ENCODE peak calls at places on chromosome 21, in five cellular contexts. G is cardiac muscle cell, P is left ventricle myocardium inferior, S is pancreas, Q is endodermal cell. O is an unnamed sample. For H3K9me3, the result is how much of the 10 kb centered on the place peaks cover.

GRCh38 chr21:37128069-37128468 is 55.0 kb downstream of the TTC3 start:
- DNase-seq in G (no peak), P (no peak), S (no peak), Q (no peak), O (no peak)

GRCh38 chr21:21230672-21231071 is 232.5 kb downstream of the NCAM2 start:
- DNase-seq in G (peak), P (no peak), S (no peak), Q (no peak), O (no peak)

GRCh38 chr21:15558884-15559283 is 170.9 kb upstream of the USP25 start:
- DNase-seq in G (no peak), P (no peak), S (no peak), Q (no peak), O (no peak)

GRCh38 chr21:39182484-39183271 is 573 bp downstream of the PSMG1 start:
- DNase-seq in G (peak), P (no peak), S (no peak), Q (no peak), O (no peak)

GRCh38 chr21:42991992-42992740 is 17.8 kb downstream of the PKNOX1 start:
- DNase-seq in G (peak), P (peak), S (no peak), Q (peak), O (no peak)

GRCh38 chr21:37225440-37225839 is 41.7 kb downstream of the VPS26C start:
- DNase-seq in G (no peak), P (no peak), S (no peak), Q (no peak), O (no peak)

GRCh38 chr21:38839683-38840286 is 34.1 kb downstream of the ETS2 start:
- DNase-seq in G (peak), P (no peak), S (no peak), Q (no peak), O (no peak)

GRCh38 chr21:29416268-29416667 is 117.5 kb downstream of the BACH1 start:
- DNase-seq in G (no peak), P (no peak), S (no peak), Q (no peak), O (no peak)

GRCh38 chr21:15051652-15052554 is 12.9 kb downstream of the NRIP1 start:
- DNase-seq in G (peak), P (no peak), S (no peak), Q (no peak), O (no peak)

GRCh38 chr21:35995522-35996088 is 64.7 kb downstream of the SETD4 start:
- DNase-seq in G (no peak), P (no peak), S (no peak), Q (no peak), O (no peak)

GRCh38 chr21:17371470-17371869 is 141.4 kb upstream of the CXADR start:
- DNase-seq in G (peak), P (no peak), S (no peak), Q (no peak), O (no peak)

GRCh38 chr21:42666023-42666747 is 12.8 kb downstream of the PDE9A start:
- DNase-seq in G (no peak), P (no peak), S (no peak), Q (peak), O (no peak)

GRCh38 chr21:42376338-42376982 is 10.1 kb upstream of the TFF1 start:
- DNase-seq in G (no peak), P (no peak), S (peak), Q (peak), O (no peak)

GRCh38 chr21:10272216-10272615 is 249.2 kb upstream of the TPTE start:
- DNase-seq in G (no peak), P (no peak), S (peak), Q (peak), O (peak)

GRCh38 chr21:42973991-42974831 is at the start of gene PKNOX1:
- DNase-seq in G (peak), P (peak), S (peak), Q (peak), O (peak)

GRCh38 chr21:43278766-43279577 is 110.2 kb downstream of the CRYAA start:
- DNase-seq in G (no peak), P (peak), S (no peak), Q (no peak), O (no peak)

GRCh38 chr21:45236481-45236880 is 51.2 kb downstream of the POFUT2 start:
- DNase-seq in G (no peak), P (no peak), S (no peak), Q (no peak), O (no peak)

GRCh38 chr21:36729301-36729970 is 30.5 kb downstream of the SIM2 start:
- DNase-seq in G (no peak), P (no peak), S (no peak), Q (peak), O (no peak)

GRCh38 chr21:29279531-29279930 is 19.2 kb upstream of the BACH1 start:
- DNase-seq in G (no peak), P (no peak), S (no peak), Q (no peak), O (no peak)

GRCh38 chr21:38303300-38303699 is 46.5 kb downstream of the KCNJ15 start:
- DNase-seq in G (peak), P (no peak), S (no peak), Q (no peak), O (peak)

GRCh38 chr21:36860736-36861594 is 105.5 kb downstream of the HLCS start:
- DNase-seq in G (peak), P (no peak), S (no peak), Q (no peak), O (no peak)

GRCh38 chr21:42640486-42640885 is 12.9 kb upstream of the PDE9A start:
- DNase-seq in G (no peak), P (no peak), S (peak), Q (no peak), O (no peak)

GRCh38 chr21:42439284-42440186 is 35.8 kb downstream of the UBASH3A start:
- DNase-seq in G (no peak), P (no peak), S (no peak), Q (no peak), O (no peak)

GRCh38 chr21:36388835-36389234 is 3.6 kb downstream of the CHAF1B start:
- DNase-seq in G (peak), P (no peak), S (peak), Q (peak), O (no peak)

GRCh38 chr21:16579538-16579937 is 849.8 kb downstream of the USP25 start:
- DNase-seq in G (peak), P (no peak), S (no peak), Q (no peak), O (no peak)

GRCh38 chr21:37971390-37971789 is 55.1 kb upstream of the KCNJ6 start:
- DNase-seq in G (no peak), P (no peak), S (no peak), Q (no peak), O (no peak)

GRCh38 chr21:17679002-17679600 is 66.4 kb upstream of the BTG3 start:
- DNase-seq in G (peak), P (no peak), S (no peak), Q (no peak), O (no peak)

GRCh38 chr21:36710729-36711048 is 11.8 kb downstream of the SIM2 start:
- DNase-seq in G (peak), P (no peak), S (no peak), Q (peak), O (no peak)

GRCh38 chr21:29453511-29453910 is 154.8 kb downstream of the BACH1 start:
- DNase-seq in G (no peak), P (no peak), S (no peak), Q (no peak), O (no peak)

GRCh38 chr21:15966216-15966615 is 236.4 kb downstream of the USP25 start:
- DNase-seq in G (peak), P (no peak), S (no peak), Q (no peak), O (no peak)

GRCh38 chr21:35134299-35134698 is 85.2 kb upstream of the RUNX1 start:
- DNase-seq in G (no peak), P (no peak), S (no peak), Q (no peak), O (no peak)

GRCh38 chr21:45325206-45326168 is 37.8 kb upstream of the POFUT2 start:
- DNase-seq in G (no peak), P (peak), S (no peak), Q (peak), O (no peak)

GRCh38 chr21:19999369-20000272 is 998.6 kb upstream of the NCAM2 start:
- DNase-seq in G (no peak), P (no peak), S (no peak), Q (no peak), O (no peak)

GRCh38 chr21:16570856-16571255 is 841.1 kb downstream of the USP25 start:
- DNase-seq in G (no peak), P (no peak), S (no peak), Q (no peak), O (no peak)

GRCh38 chr21:14685568-14685967 is 139.5 kb upstream of the SAMSN1 start:
- DNase-seq in G (no peak), P (no peak), S (no peak), Q (no peak), O (no peak)

GRCh38 chr21:42601656-42602055 is 51.8 kb upstream of the PDE9A start:
- DNase-seq in G (no peak), P (no peak), S (no peak), Q (no peak), O (no peak)

DNA sequence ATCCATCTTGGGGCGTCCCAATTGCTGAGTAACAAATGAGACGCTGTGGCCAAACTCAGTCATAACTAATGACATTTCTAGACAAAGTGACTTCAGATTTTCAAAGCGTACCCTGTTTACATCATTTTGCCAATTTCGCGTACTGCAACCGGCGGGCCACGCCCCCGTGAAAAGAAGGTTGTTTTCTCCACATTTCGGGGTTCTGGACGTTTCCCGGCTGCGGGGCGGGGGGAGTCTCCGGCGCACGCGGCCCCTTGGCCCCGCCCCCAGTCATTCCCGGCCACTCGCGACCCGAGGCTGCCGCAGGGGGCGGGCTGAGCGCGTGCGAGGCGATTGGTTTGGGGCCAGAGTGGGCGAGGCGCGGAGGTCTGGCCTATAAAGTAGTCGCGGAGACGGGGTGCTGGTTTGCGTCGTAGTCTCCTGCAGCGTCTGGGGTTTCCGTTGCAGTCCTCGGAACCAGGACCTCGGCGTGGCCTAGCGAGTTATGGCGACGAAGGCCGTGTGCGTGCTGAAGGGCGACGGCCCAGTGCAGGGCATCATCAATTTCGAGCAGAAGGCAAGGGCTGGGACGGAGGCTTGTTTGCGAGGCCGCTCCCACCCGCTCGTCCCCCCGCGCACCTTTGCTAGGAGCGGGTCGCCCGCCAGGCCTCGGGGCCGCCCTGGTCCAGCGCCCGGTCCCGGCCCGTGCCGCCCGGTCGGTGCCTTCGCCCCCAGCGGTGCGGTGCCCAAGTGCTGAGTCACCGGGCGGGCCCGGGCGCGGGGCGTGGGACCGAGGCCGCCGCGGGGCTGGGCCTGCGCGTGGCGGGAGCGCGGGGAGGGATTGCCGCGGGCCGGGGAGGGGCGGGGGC is at the start of gene SOD1:
- DNase-seq in G (peak), P (peak), S (peak), Q (peak), O (peak)
- TF ChIP-seq CTCF in G (no peak), P (peak), S (no peak), Q (peak), O (no peak)

DNA sequence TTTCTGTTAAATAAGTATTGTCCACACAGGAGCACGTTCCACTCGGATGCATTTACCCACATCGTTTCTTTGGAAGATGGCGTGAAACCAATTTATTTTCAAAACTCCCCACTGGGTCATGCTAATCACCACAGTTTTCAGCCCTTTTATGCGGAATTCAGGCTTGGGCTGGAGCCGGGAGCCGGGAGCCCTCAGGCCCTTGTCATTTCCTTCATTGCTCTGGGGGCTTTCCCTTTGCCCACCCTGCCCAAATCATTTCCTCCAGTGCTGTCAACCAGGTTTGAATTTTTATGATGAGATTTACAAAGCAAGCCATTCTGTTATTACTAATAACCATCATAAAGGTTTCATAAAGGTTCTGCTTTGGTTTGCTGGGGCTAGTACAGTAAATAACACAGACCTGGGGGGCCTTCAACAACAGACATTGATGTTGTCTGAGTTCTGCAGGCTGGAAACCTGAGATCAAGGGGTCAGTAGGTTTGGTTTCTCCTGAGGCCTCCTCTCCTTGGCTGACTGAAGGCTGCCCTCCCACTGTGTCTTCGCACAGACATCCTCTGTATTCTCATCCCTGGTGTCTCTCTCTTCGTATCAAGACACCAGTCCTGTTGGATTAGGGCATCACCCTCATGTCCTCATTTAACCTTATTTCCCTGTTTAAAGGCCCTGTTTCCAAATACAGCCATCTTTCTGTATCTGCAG is 37.1 kb downstream of the HUNK start:
- DNase-seq in G (no peak), P (no peak), S (peak), Q (no peak), O (no peak)
- H3K4me3 ChIP-seq in G (no peak), P (no peak), S (no peak), Q (no peak), O (no peak)

DNA sequence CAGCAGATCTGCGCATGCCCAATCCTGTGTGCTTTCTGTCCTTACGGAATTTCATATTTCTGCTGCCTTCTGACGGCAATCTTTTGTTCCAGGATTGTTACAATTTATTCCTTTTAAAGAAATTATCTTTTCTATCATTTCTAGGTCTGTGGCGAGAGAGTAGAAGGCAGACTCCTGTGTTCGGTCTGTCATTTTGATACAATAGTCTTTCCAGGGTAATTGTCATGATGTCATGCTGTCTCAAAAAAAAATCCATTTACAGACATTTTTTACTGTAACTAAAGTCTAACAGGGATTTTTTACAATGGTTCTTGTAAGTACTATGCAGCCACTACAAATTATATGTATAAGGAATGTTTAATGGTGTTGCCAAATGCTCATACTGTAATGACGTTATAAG is 9.0 kb upstream of the KRTAP7-1 start:
- DNase-seq in G (no peak), P (no peak), S (no peak), Q (no peak), O (no peak)
- H3K9me3 ChIP-seq in G (under half), P (under half), S (under half), Q (under half), O (under half)

DNA sequence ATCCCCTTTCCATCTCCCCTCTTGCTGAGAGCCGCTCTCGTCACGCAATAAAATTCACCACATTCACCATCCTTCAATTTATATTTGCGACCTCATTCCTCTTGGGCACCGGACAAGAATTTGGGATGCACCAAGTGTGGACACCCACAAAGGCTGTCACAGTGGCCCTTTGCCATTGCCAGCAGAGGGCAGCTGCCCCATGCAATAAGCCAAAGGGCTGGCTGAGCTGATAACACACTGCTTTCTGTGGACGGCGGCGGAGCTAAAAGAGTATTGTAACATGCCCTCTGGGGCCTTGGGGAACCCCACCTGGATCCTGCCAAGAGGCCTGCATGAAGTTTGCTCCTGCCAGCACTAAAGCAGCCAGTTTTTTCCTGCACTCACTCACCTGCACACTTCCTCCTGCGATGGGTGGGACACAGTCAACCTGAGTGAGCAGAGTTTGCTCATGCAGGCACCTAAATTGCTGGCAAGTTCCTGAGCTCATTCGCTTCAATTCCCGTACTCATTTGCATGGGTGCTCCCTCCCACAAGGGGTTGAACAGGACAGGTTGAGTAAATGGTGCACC is 792.3 kb upstream of the ADAMTS5 start:
- DNase-seq in G (no peak), P (peak), S (peak), Q (peak), O (no peak)
- TF ChIP-seq CTCF in G (peak), P (peak), S (no peak), Q (peak), O (no peak)

DNA sequence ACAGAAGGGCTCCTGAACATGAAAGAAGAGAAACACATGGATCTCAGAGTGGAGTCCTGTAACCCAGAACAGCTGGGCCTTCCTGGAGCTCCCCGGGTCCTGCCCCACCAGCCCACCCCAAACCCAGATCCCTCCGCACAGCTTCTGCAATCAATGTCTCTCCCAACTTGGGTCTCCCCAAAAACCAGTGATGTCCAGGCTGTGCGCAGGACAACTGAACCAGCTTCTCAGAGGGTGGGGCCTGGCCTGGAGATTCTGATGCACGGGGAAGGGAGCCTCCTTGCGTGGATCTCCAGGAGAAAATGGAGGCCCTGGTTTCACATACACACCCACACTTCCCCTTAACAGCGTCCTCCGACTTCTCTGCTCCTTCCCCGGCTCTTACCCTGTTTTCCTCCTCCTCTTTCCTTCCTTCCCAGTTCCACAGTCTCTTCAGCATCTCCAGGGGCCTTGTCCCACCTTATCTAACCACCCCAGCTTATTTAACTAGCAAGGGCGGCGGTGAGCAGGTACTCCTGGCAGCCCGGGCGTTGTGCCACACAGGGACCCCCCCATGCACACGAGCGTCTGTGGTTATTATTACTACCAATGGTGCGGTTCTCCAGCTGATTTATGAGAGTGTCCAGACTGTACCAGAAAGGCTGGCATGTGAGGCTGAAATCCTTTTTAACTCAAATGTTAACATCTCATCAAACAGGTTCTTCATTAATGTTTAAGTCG is 11.2 kb upstream of the MX2 start:
- DNase-seq in G (no peak), P (no peak), S (no peak), Q (no peak), O (no peak)
- H3K4me3 ChIP-seq in G (no peak), P (no peak), S (no peak), Q (no peak), O (no peak)

DNA sequence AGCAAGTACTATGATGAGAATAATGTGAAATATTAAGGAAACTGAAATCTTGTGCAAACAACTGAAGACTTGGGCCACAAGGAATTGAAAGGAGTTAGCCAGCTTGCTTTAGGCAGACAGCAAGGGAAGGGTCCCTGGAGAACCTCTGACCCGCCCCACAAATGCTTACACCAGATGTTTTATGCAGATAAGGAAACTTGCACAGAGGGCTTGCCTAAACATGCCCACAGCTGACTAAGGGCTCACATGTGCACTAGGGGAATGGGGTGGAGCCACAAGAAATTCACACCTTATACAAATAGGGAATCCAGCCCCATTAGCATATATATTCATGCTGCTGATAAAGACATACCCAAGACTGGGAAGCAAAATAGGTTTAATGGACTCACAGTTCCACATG is 86.1 kb upstream of the CYYR1 start:
- DNase-seq in G (no peak), P (no peak), S (no peak), Q (no peak), O (no peak)
- H3K9me3 ChIP-seq in G (under half), P (under half), S (under half), Q (under half), O (under half)

GRCh38 chr21:46347791-46348381 is 23.9 kb downstream of the PCNT start:
- DNase-seq in G (peak), P (peak), S (peak), Q (peak), O (peak)
- TF ChIP-seq CTCF in G (peak), P (peak), S (no peak), Q (peak), O (peak)

GRCh38 chr21:32768530-32768929 is 3.0 kb downstream of the PAXBP1 start:
- DNase-seq in G (no peak), P (no peak), S (no peak), Q (no peak), O (no peak)
- H3K4me3 ChIP-seq in G (no peak), P (no peak), S (no peak), Q (peak), O (no peak)

GRCh38 chr21:18917602-18918001 is 514.0 kb upstream of the TMPRSS15 start:
- DNase-seq in G (no peak), P (no peak), S (no peak), Q (no peak), O (no peak)
- H3K9me3 ChIP-seq in G (under half), P (under half), S (under half), Q (under half), O (under half)

GRCh38 chr21:26041441-26042180 is 129.0 kb downstream of the APP start:
- DNase-seq in G (no peak), P (no peak), S (no peak), Q (no peak), O (no peak)
- TF ChIP-seq CTCF in G (no peak), P (no peak), S (no peak), Q (no peak), O (no peak)